ENCODE peak calls at places on chromosomes 13 and 19, in seven cellular contexts. S is SK-N-SH, O is colonic mucosa, H is iPS DF 6.9, L is OCI-LY7, W is K562, T is psoas muscle. V is an unnamed sample. For H3K9me3, the result is how much of the 10 kb centered on the place peaks cover.

GRCh38 chr19:3852614-3853254 is 16.1 kb downstream of the ZFR2 start:
- DNase-seq in S (no peak), W (peak), L (peak), O (peak), H (no peak), T (no peak), V (no peak)

GRCh38 chr13:94192576-94192975 is 286.9 kb downstream of the DCT start:
- DNase-seq in T (no peak), S (no peak), W (peak), H (peak), O (no peak), L (peak), V (no peak)

GRCh38 chr13:73521970-73522549 is 463.3 kb downstream of the KLF5 start:
- DNase-seq in O (no peak), W (no peak), L (no peak), H (no peak), S (no peak), T (no peak), V (no peak)

GRCh38 chr13:25037057-25037813 is 58.7 kb upstream of the PABPC3 start:
- DNase-seq in H (peak), W (peak), O (peak), S (peak), T (no peak), L (peak), V (no peak)

GRCh38 chr19:47096721-47097120 is 16.9 kb downstream of the ZC3H4 start:
- DNase-seq in S (no peak), W (no peak), T (no peak), L (no peak), O (peak), H (no peak), V (no peak)

GRCh38 chr19:16824658-16825311 is 4.4 kb upstream of the SIN3B start:
- DNase-seq in H (no peak), T (no peak), S (no peak), O (no peak), L (no peak), W (no peak), V (no peak)

GRCh38 chr19:2823646-2824045 is 4.0 kb downstream of the ZNF554 start:
- DNase-seq in T (no peak), L (no peak), H (no peak), O (no peak), W (no peak), S (no peak), V (no peak)

GRCh38 chr13:76223565-76223964 is 587.4 kb downstream of the LMO7 start:
- DNase-seq in T (no peak), O (no peak), H (no peak), W (no peak), L (no peak), S (no peak), V (no peak)

GRCh38 chr13:21069561-21070004 is 8.2 kb upstream of the LATS2 start:
- DNase-seq in S (no peak), L (no peak), O (no peak), T (no peak), W (no peak), H (no peak), V (no peak)

GRCh38 chr19:7973883-7974282 is 30.4 kb upstream of the TIMM44 start:
- DNase-seq in T (peak), H (no peak), S (no peak), L (no peak), O (no peak), W (no peak), V (no peak)

GRCh38 chr19:15123900-15124299 is 16.7 kb downstream of the SYDE1 start:
- DNase-seq in W (no peak), O (peak), L (no peak), S (peak), T (peak), H (no peak), V (no peak)

GRCh38 chr19:46748325-46749109 is 2.3 kb upstream of the STRN4 start:
- DNase-seq in S (peak), T (peak), H (no peak), W (peak), L (peak), O (peak), V (peak)

GRCh38 chr13:41942462-41943094 is 18.3 kb downstream of the VWA8 start:
- DNase-seq in S (no peak), T (no peak), O (no peak), H (no peak), W (peak), L (peak), V (no peak)

GRCh38 chr13:32731576-32731975 is 145.3 kb downstream of the PDS5B start:
- DNase-seq in O (no peak), L (no peak), H (no peak), S (no peak), W (no peak), T (no peak), V (no peak)

GRCh38 chr13:114339779-114340534 is 25.7 kb downstream of the CHAMP1 start:
- DNase-seq in W (no peak), T (no peak), L (peak), S (peak), O (peak), H (no peak), V (no peak)

GRCh38 chr19:44598355-44598754 is 15.0 kb upstream of the IGSF23 start:
- DNase-seq in W (no peak), L (no peak), T (no peak), S (no peak), O (no peak), H (no peak), V (no peak)

GRCh38 chr13:73991884-73992283 is 142.3 kb downstream of the KLF12 start:
- DNase-seq in T (no peak), S (no peak), O (no peak), H (no peak), W (no peak), L (peak), V (no peak)

GRCh38 chr13:36352350-36352749 is 6.2 kb upstream of the SPART start:
- DNase-seq in T (no peak), O (no peak), L (no peak), S (no peak), W (no peak), H (no peak), V (no peak)

GRCh38 chr13:113630296-113630695 is 27.7 kb downstream of the ATP4B start:
- DNase-seq in W (no peak), L (no peak), H (no peak), T (no peak), S (no peak), O (no peak), V (no peak)

GRCh38 chr19:14674764-14675163 is at the start of gene ADGRE3:
- DNase-seq in T (no peak), S (no peak), W (no peak), L (peak), O (no peak), H (no peak), V (no peak)

GRCh38 chr13:91986771-91987515 is 588.5 kb downstream of the GPC5 start:
- DNase-seq in O (no peak), T (no peak), W (no peak), H (no peak), L (no peak), S (no peak), V (no peak)

GRCh38 chr19:34120846-34121639 is 51.3 kb upstream of the LSM14A start:
- DNase-seq in S (peak), W (peak), T (no peak), H (no peak), O (peak), L (peak), V (peak)

GRCh38 chr19:33688657-33688992 is 66.9 kb downstream of the CHST8 start:
- DNase-seq in L (no peak), H (no peak), W (no peak), T (no peak), O (no peak), S (no peak), V (no peak)

GRCh38 chr19:48968179-48968661 is 3.1 kb downstream of the FTL start:
- DNase-seq in T (no peak), S (no peak), O (no peak), L (no peak), W (no peak), H (no peak), V (no peak)

GRCh38 chr19:45515081-45515624 is 7.9 kb downstream of the VASP start:
- DNase-seq in L (peak), T (peak), O (peak), W (peak), S (no peak), H (no peak), V (no peak)

GRCh38 chr13:97133955-97134354 is 88.2 kb upstream of the MBNL2 start:
- DNase-seq in T (no peak), H (no peak), W (no peak), L (no peak), S (no peak), O (no peak), V (no peak)

GRCh38 chr19:20558011-20558410 is 7.6 kb downstream of the ZNF737 start:
- DNase-seq in H (no peak), O (no peak), S (no peak), T (no peak), W (peak), L (no peak), V (no peak)

DNA sequence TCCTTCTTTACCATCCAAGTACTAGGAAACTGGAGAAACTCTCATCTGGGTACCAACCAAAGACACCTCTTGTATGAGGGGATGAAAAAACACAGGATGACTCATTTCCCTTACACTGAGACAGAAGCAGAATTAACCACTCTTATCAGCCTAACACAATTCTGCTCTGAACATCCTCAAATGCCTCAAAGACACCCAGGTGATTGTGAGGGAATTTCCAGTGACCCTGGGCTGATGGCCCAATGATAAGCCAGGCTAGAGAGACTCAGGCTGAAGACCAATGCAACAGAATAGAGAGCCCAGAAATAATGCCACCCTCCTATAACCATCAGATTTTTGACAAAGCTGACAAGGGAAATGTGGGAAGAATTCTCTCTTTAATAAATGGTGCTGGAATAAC is 7.0 kb downstream of the ZNF737 start:
- DNase-seq in O (no peak), L (no peak), H (no peak), T (no peak), W (no peak), S (no peak), V (no peak)
- H3K9me3 ChIP-seq in O (under half), L (half or more), H (under half), T (half or more), W (under half), S (under half), V (under half)

DNA sequence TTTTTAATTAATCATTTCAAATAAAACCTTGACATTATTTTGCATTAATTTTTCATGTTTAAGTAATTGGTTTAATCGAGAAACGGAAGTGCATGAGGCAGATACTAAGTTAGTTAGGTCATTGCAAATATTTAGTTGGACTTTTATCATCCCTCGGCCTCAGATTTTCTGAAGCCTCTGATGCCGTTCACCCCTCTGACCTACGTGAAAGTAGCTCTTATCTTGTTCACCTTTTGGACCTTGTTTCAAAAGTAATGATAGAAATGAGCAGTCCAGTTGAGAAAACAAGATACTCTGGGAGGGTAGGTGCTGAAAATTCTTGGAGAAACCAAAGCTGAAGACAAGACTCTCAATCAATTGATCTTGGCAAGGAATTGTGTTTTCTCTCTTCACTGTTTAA is 23.0 kb downstream of the LAIR2 start:
- DNase-seq in T (no peak), L (no peak), W (no peak), H (no peak), S (no peak), O (no peak), V (no peak)
- H3K9me3 ChIP-seq in T (under half), L (under half), W (under half), H (under half), S (under half), O (under half), V (under half)

GRCh38 chr13:98174321-98174720 is 2.7 kb downstream of the RNF113B start:
- DNase-seq in W (no peak), O (no peak), H (no peak), L (no peak), S (no peak), T (no peak), V (no peak)

GRCh38 chr13:98173431-98173921 is 3.6 kb downstream of the RNF113B start:
- DNase-seq in H (no peak), T (peak), L (no peak), O (no peak), W (no peak), S (no peak), V (no peak)

GRCh38 chr13:98176777-98177608 is at the start of gene RNF113B:
- DNase-seq in W (peak), T (no peak), S (no peak), H (no peak), L (no peak), O (no peak), V (no peak)

GRCh38 chr13:98175823-98176222 is 1.2 kb downstream of the RNF113B start:
- DNase-seq in L (no peak), W (no peak), T (no peak), O (no peak), H (no peak), S (no peak), V (no peak)

DNA sequence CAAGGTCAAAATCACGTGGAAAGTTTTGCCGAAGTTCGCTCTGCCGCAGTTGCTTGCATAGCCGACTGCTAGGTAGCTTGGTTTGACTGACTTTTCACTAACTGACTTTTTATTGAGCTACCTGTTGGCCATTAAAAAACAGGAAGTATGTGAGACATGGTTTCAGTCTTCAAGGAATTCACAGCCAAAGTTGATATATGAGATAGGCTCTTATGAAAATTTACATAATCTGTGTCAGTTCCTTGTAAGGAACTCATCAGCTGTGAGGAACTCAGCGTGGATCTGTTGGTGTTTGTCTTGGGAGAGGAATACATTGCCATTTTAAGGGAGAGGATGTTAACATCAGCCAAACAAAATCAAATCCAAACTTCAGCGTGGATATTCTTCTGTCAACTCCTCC is 2.1 kb downstream of the RNF113B start:
- DNase-seq in W (no peak), H (no peak), T (no peak), S (no peak), O (no peak), L (no peak), V (no peak)
- H3K9me3 ChIP-seq in W (under half), H (under half), T (under half), S (under half), O (under half), L (under half), V (under half)

GRCh38 chr19:58212336-58213074 is 16.2 kb upstream of the ZNF544 start:
- DNase-seq in H (no peak), S (no peak), O (no peak), L (no peak), W (no peak), T (no peak), V (no peak)
- H3K9me3 ChIP-seq in H (under half), S (under half), O (under half), L (under half), W (under half), T (half or more), V (under half)

DNA sequence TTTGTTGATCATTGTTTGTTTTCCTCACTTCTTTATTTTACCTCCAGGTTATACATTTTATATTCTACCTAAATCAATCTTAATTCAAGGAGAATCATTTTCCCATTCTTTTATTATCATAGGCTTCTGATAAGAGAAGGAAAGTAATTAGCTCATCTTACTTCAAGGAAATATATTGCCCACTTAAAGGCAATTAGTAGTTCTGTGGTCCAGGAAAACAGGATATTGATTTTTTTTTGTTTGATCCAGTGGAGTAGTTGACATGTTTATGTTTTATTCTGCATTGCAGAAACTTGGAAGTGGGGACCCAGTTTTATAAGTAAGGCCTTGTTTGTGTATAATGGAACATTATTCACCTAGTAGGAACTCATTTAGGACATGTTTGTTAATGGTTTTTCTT is 390.6 kb downstream of the NDFIP2 start:
- DNase-seq in H (no peak), L (no peak), S (no peak), T (no peak), W (no peak), O (no peak), V (no peak)
- H3K9me3 ChIP-seq in H (under half), L (under half), S (under half), T (under half), W (under half), O (under half), V (under half)

GRCh38 chr19:56678205-56678604 is 6.6 kb upstream of the ZNF835 start:
- DNase-seq in H (no peak), O (no peak), S (no peak), L (no peak), T (no peak), W (no peak), V (no peak)

GRCh38 chr19:56681702-56682101 is 10.1 kb upstream of the ZNF835 start:
- DNase-seq in S (no peak), L (no peak), O (no peak), W (no peak), H (no peak), T (no peak), V (no peak)

GRCh38 chr19:56687036-56687435 is 15.5 kb upstream of the ZNF835 start:
- DNase-seq in T (no peak), W (no peak), H (no peak), L (no peak), S (no peak), O (no peak), V (no peak)

GRCh38 chr19:56683119-56683518 is 11.6 kb upstream of the ZNF835 start:
- DNase-seq in H (no peak), T (no peak), L (no peak), W (no peak), O (no peak), S (no peak), V (no peak)
- H3K9me3 ChIP-seq in H (under half), T (under half), L (under half), W (under half), O (under half), S (under half), V (under half)